ENCODE peak calls at places on chromosomes 2 and 18, in five cellular contexts. One of them, this sample, is unnamed.

GRCh38 chr2:180722551-180723239 is 257.7 kb upstream of the UBE2E3 start:
- DNase-seq in osteoblast: no peak
- DNase-seq in fibroblast of the aortic adventitia: peak
- DNase-seq in OCI-LY7: no peak
- DNase-seq in A549: no peak
- DNase-seq in this sample: peak

GRCh38 chr2:126662623-126663022 is 6.7 kb downstream of the GYPC start:
- DNase-seq in osteoblast: no peak
- DNase-seq in fibroblast of the aortic adventitia: no peak
- DNase-seq in OCI-LY7: peak
- DNase-seq in A549: no peak
- DNase-seq in this sample: no peak

GRCh38 chr2:162086904-162087303 is 12.9 kb upstream of the DPP4 start:
- DNase-seq in osteoblast: no peak
- DNase-seq in fibroblast of the aortic adventitia: peak
- DNase-seq in OCI-LY7: no peak
- DNase-seq in A549: no peak
- DNase-seq in this sample: peak

GRCh38 chr18:34971313-34971712 is 69.9 kb upstream of the MAPRE2 start:
- DNase-seq in osteoblast: peak
- DNase-seq in fibroblast of the aortic adventitia: no peak
- DNase-seq in OCI-LY7: no peak
- DNase-seq in A549: peak
- DNase-seq in this sample: peak

GRCh38 chr2:35846-36245 is 10.5 kb downstream of the FAM110C start:
- DNase-seq in osteoblast: no peak
- DNase-seq in fibroblast of the aortic adventitia: no peak
- DNase-seq in OCI-LY7: no peak
- DNase-seq in A549: no peak
- DNase-seq in this sample: no peak

GRCh38 chr2:241011751-241012510 is 13.5 kb downstream of the SNED1 start:
- DNase-seq in osteoblast: peak
- DNase-seq in fibroblast of the aortic adventitia: no peak
- DNase-seq in OCI-LY7: no peak
- DNase-seq in A549: no peak
- DNase-seq in this sample: no peak

GRCh38 chr2:180000434-180000833 is 6.7 kb downstream of the CWC22 start:
- DNase-seq in osteoblast: no peak
- DNase-seq in fibroblast of the aortic adventitia: peak
- DNase-seq in OCI-LY7: no peak
- DNase-seq in A549: no peak
- DNase-seq in this sample: peak

GRCh38 chr2:71897836-71898235 is 249.8 kb downstream of the CYP26B1 start:
- DNase-seq in osteoblast: no peak
- DNase-seq in fibroblast of the aortic adventitia: no peak
- DNase-seq in OCI-LY7: no peak
- DNase-seq in A549: no peak
- DNase-seq in this sample: no peak

GRCh38 chr2:106278477-106278876 is 84.4 kb upstream of the UXS1 start:
- DNase-seq in osteoblast: no peak
- DNase-seq in fibroblast of the aortic adventitia: no peak
- DNase-seq in OCI-LY7: no peak
- DNase-seq in A549: no peak
- DNase-seq in this sample: no peak
- H3K4me3 ChIP-seq in osteoblast: no peak
- H3K4me3 ChIP-seq in fibroblast of the aortic adventitia: no peak
- H3K4me3 ChIP-seq in OCI-LY7: no peak
- H3K4me3 ChIP-seq in A549: no peak
- H3K4me3 ChIP-seq in this sample: no peak

GRCh38 chr2:203330434-203330833 is 2.2 kb downstream of the ABI2 start:
- DNase-seq in osteoblast: peak
- DNase-seq in fibroblast of the aortic adventitia: peak
- DNase-seq in OCI-LY7: no peak
- DNase-seq in A549: no peak
- DNase-seq in this sample: peak
- H3K4me3 ChIP-seq in osteoblast: peak
- H3K4me3 ChIP-seq in fibroblast of the aortic adventitia: peak
- H3K4me3 ChIP-seq in OCI-LY7: peak
- H3K4me3 ChIP-seq in A549: peak
- H3K4me3 ChIP-seq in this sample: peak

GRCh38 chr2:190376083-190376482 is 32.1 kb upstream of the MFSD6 start:
- DNase-seq in osteoblast: no peak
- DNase-seq in fibroblast of the aortic adventitia: no peak
- DNase-seq in OCI-LY7: no peak
- DNase-seq in A549: no peak
- DNase-seq in this sample: no peak
- H3K4me3 ChIP-seq in osteoblast: no peak
- H3K4me3 ChIP-seq in fibroblast of the aortic adventitia: no peak
- H3K4me3 ChIP-seq in OCI-LY7: no peak
- H3K4me3 ChIP-seq in A549: no peak
- H3K4me3 ChIP-seq in this sample: no peak

GRCh38 chr2:68368657-68369339 is 3.7 kb downstream of the PLEK start:
- DNase-seq in osteoblast: peak
- DNase-seq in fibroblast of the aortic adventitia: peak
- DNase-seq in OCI-LY7: peak
- DNase-seq in A549: peak
- DNase-seq in this sample: peak
- H3K4me3 ChIP-seq in osteoblast: peak
- H3K4me3 ChIP-seq in fibroblast of the aortic adventitia: no peak
- H3K4me3 ChIP-seq in OCI-LY7: no peak
- H3K4me3 ChIP-seq in A549: no peak
- H3K4me3 ChIP-seq in this sample: no peak